ENCODE peak calls at places on chromosomes 5 and 9, in five cellular contexts. A is MM.1S, C is Panc1, I is upper lobe of right lung, K is neural progenitor cell. D is an unnamed sample.
A peak's percentile ranks its signal among the peaks of the same experiment; 100 is the strongest.

GRCh38 chr9:2418619-2419018 is 203.0 kb upstream of the VLDLR start:
- DNase-seq in A (no peak), C (no peak), I (no peak), K (no peak), D (peak; percentile 31)

GRCh38 chr9:125370786-125371185 is 109.2 kb downstream of the GAPVD1 start:
- DNase-seq in A (no peak), C (no peak), I (no peak), K (no peak), D (no peak)

GRCh38 chr5:45622365-45622764 is 73.8 kb downstream of the HCN1 start:
- DNase-seq in A (no peak), C (no peak), I (no peak), K (no peak), D (no peak)

GRCh38 chr9:91062281-91062680 is 260.7 kb downstream of the SYK start:
- DNase-seq in A (no peak), C (no peak), I (no peak), K (no peak), D (no peak)

GRCh38 chr9:306907-307306 is 92.2 kb downstream of the DOCK8 start:
- DNase-seq in A (peak; percentile 37), C (no peak), I (no peak), K (peak; percentile 13), D (peak; percentile 58)

GRCh38 chr5:85545129-85545528 is 1072.6 kb upstream of the COX7C start:
- DNase-seq in A (no peak), C (no peak), I (no peak), K (peak; percentile 70), D (no peak)

GRCh38 chr9:107637421-107638420 is 148.2 kb upstream of the KLF4 start:
- DNase-seq in A (peak; percentile 37), C (no peak), I (peak; percentile 87), K (peak; percentile 65), D (peak; percentile 95)

GRCh38 chr5:62522811-62523210 is 55.8 kb upstream of the LRRC70 start:
- DNase-seq in A (no peak), C (no peak), I (no peak), K (no peak), D (no peak)

GRCh38 chr9:115118471-115119156 is 657 bp upstream of the TNC start:
- DNase-seq in A (no peak), C (no peak), I (peak; percentile 70), K (peak; percentile 96), D (peak; percentile 19)

GRCh38 chr9:21434202-21435014 is 5.8 kb upstream of the IFNA1 start:
- DNase-seq in A (peak; percentile 55), C (no peak), I (no peak), K (peak; percentile 74), D (peak; percentile 47)

GRCh38 chr5:6750142-6750840 is 37.1 kb downstream of the TENT4A start:
- DNase-seq in A (no peak), C (no peak), I (peak; percentile 39), K (no peak), D (no peak)

GRCh38 chr9:137838576-137838975 is 39.0 kb upstream of the CACNA1B start:
- DNase-seq in A (no peak), C (no peak), I (no peak), K (no peak), D (no peak)

GRCh38 chr9:134189475-134190231 is 25.3 kb upstream of the RNU6ATAC start:
- DNase-seq in A (no peak), C (no peak), I (peak; percentile 55), K (no peak), D (no peak)

GRCh38 chr9:136409557-136410455 is 608 bp downstream of the ENTR1 start:
- DNase-seq in A (peak; percentile 39), C (no peak), I (peak; percentile 76), K (peak; percentile 67), D (peak; percentile 57)

GRCh38 chr5:63648376-63648775 is 313.9 kb downstream of the HTR1A start:
- DNase-seq in A (no peak), C (no peak), I (no peak), K (no peak), D (no peak)

GRCh38 chr9:114282104-114282485 is 40.8 kb upstream of the ORM1 start:
- DNase-seq in A (no peak), C (no peak), I (peak; percentile 51), K (no peak), D (no peak)

GRCh38 chr9:14866200-14866749 is 44.0 kb downstream of the FREM1 start:
- DNase-seq in A (no peak), C (no peak), I (no peak), K (peak; percentile 31), D (no peak)

GRCh38 chr5:122901346-122901745 is 55.9 kb downstream of the SNX24 start:
- DNase-seq in A (no peak), C (no peak), I (no peak), K (no peak), D (no peak)

GRCh38 chr9:128877852-128878251 is 3.9 kb downstream of the KYAT1 start:
- DNase-seq in A (no peak), C (no peak), I (no peak), K (no peak), D (no peak)

GRCh38 chr5:56900395-56900794 is 9.0 kb upstream of the SETD9 start:
- DNase-seq in A (no peak), C (no peak), I (no peak), K (no peak), D (no peak)

GRCh38 chr5:58466939-58467338 is 7.1 kb upstream of the PLK2 start:
- DNase-seq in A (peak; percentile 81), C (no peak), I (no peak), K (peak; percentile 8), D (no peak)

DNA sequence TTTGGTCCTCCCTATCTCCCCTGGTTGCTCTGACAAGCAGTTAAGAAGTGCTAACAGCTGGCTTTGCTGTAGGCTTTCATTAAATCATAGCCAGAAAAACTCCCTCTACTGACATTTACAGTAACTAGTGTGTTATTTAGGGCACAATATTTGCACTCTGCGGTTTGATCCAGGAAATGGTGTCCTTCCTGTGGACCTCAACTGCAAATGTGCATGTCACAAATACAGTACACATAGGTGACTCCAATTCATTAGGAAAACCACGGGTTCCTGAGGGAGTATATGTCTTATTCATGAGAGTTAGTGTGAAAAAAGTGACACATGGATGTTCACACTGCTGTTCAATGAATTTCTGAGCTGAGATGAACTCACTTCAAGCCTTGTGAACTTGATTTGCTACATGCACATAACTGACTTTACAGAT is 281.6 kb downstream of the EFNA5 start:
- DNase-seq in A (peak; percentile 90), C (peak; percentile 87), I (no peak), K (no peak), D (no peak)
- TF ChIP-seq CTCF in A (no peak), C (peak; percentile 25), I (peak; percentile 11), K (no peak), D (no peak)

DNA sequence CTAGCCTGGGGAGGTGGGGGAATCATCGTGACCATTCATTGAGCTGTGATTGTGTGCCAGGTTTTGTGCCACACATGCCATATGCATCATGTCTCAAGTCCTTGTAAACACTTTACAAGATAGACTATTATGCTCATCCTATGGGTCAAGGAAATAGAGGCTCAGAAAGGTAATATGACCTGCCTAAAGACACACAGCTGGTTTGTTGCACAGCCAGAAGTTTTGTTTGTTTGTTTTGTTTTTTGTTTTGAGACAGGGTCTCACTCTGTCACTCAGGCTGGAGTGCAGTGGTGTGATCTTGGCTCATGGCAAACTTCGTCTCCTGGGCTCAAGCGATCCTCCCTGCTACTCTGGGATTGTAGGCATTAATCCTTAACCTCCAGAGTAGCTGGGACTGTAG is 21.4 kb upstream of the CRB2 start:
- DNase-seq in A (no peak), C (no peak), I (no peak), K (no peak), D (no peak)
- H3K4me1 ChIP-seq in A (peaks cover 40% of the 10 kb centered on the region), C (peaks cover 10% of the 10 kb centered on the region), I (peaks cover 2% of the 10 kb centered on the region), K (peaks cover 6% of the 10 kb centered on the region), D (peaks cover 6% of the 10 kb centered on the region)

GRCh38 chr5:173187054-173187743 is 42.9 kb downstream of the BNIP1 start:
- DNase-seq in A (peak; percentile 50), C (no peak), I (no peak), K (peak; percentile 24), D (no peak)
- TF ChIP-seq CTCF in A (peak; percentile 34), C (no peak), I (no peak), K (peak; percentile 24), D (no peak)

DNA sequence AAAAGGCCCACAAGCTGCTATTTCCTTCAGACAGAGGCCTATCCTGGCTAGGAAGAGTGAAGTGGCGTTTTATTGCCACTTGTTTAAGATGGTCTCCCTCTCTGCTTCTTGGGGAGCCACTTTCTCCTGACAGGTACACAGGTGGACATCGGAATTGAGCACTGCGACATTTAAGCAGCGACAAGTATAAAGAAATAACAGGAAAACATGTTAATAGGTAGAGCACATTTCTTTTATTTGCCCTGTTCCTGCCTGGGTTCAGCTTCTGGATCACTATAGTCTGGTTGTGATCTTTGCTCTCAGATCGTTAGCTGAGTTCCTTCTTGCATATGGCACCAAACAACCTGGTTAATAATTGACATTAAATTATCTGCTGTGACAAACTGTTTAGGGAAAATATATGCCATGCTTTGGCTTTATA is 344.9 kb upstream of the RPS23 start:
- DNase-seq in A (no peak), C (no peak), I (no peak), K (no peak), D (no peak)
- H3K4me1 ChIP-seq in A (peaks cover 7% of the 10 kb centered on the region), C (no peaks in the 10 kb centered on the region), I (no peaks in the 10 kb centered on the region), K (no peaks in the 10 kb centered on the region), D (no peaks in the 10 kb centered on the region)

GRCh38 chr5:177370488-177371119 is 12.9 kb downstream of the RGS14 start:
- DNase-seq in A (peak; percentile 93), C (no peak), I (peak; percentile 91), K (peak; percentile 99), D (peak; percentile 84)
- TF ChIP-seq CTCF in A (peak; percentile 54), C (no peak), I (peak; percentile 31), K (peak; percentile 64), D (peak; percentile 47)

DNA sequence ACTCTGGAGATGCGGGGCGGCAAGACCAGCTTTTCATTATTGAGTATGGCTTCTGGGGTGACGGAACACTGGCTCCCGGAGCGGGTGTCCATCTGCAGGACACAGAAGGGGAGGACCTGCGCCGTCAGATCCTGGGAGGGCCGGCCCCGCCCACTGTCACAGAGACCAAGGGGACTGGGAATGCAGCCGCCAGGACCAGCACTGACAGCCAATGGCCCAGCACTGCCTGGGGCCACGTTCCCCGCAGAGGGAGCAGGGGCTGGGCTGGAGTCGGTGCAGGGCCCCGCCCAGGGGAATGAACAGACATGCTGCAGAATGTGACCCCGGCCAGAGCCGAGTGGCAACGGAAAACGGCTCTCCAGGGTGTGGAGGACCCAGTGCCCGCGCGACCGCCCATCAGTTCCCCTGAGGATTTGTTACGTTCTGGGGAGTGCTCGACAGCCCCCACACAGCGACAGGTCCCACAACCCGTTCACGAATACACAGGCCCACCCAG is at the start of gene ZDHHC11:
- DNase-seq in A (no peak), C (no peak), I (peak; percentile 85), K (peak; percentile 58), D (no peak)
- H3K4me1 ChIP-seq in A (no peaks in the 10 kb centered on the region), C (no peaks in the 10 kb centered on the region), I (no peaks in the 10 kb centered on the region), K (peaks cover 9% of the 10 kb centered on the region), D (no peaks in the 10 kb centered on the region)

DNA sequence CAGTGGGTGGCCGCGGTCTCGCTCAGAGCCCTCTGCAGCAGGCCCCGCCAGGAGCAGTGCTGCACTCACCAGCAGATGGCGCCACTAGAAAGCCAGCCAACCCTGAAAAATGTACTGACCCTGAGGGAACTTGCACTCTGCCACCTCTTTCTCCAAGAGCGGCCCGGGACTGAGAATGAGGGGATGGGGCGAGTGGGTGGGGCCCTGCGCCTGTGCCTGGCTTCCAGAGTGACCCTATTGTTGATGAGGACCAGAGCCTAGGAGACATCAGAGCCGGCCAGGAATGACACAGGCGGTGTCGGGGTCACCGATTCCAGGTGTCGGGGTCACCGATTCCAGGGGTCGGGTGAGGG is 2.9 kb upstream of the IL17B start:
- DNase-seq in A (peak; percentile 56), C (no peak), I (peak; percentile 82), K (peak; percentile 83), D (peak; percentile 86)
- TF ChIP-seq CTCF in A (peak; percentile 91), C (peak; percentile 97), I (peak; percentile 96), K (peak; percentile 90), D (peak; percentile 94)

D was measured in testis.